ENCODE peak calls at places on chromosomes 5 and 9, in nine cellular contexts. One of them, this sample, is unnamed.

GRCh38 chr5:154355141-154355611 is 90.6 kb upstream of the SAP30L start:
- DNase-seq in iris pigment epithelial cell: no peak
- DNase-seq in CD8-positive, alpha-beta T cell: no peak
- DNase-seq in activated effector memory CD4-positive, alpha-beta T cell treated with Interleukin-2 at 50 U/mL for 16 hours: no peak
- DNase-seq in Right ventricle myocardium superior: peak; percentile 79
- DNase-seq in NCI-H1436: no peak
- DNase-seq in thyroid gland: no peak
- DNase-seq in tibial nerve: peak; percentile 56
- DNase-seq in MV-4-11: no peak
- DNase-seq in this sample: no peak

GRCh38 chr5:64295100-64295499 is 129.5 kb downstream of the RNF180 start:
- DNase-seq in CD8-positive, alpha-beta T cell: no peak
- DNase-seq in activated effector memory CD4-positive, alpha-beta T cell treated with Interleukin-2 at 50 U/mL for 16 hours: no peak
- DNase-seq in tibial nerve: no peak
- DNase-seq in thyroid gland: no peak
- DNase-seq in MV-4-11: no peak
- DNase-seq in Right ventricle myocardium superior: no peak
- DNase-seq in iris pigment epithelial cell: no peak
- DNase-seq in NCI-H1436: no peak
- DNase-seq in this sample: no peak

GRCh38 chr5:73278693-73279092 is 105.7 kb downstream of the TMEM174 start:
- DNase-seq in tibial nerve: no peak
- DNase-seq in MV-4-11: no peak
- DNase-seq in iris pigment epithelial cell: no peak
- DNase-seq in Right ventricle myocardium superior: no peak
- DNase-seq in CD8-positive, alpha-beta T cell: no peak
- DNase-seq in activated effector memory CD4-positive, alpha-beta T cell treated with Interleukin-2 at 50 U/mL for 16 hours: no peak
- DNase-seq in thyroid gland: peak; percentile 15
- DNase-seq in NCI-H1436: no peak
- DNase-seq in this sample: no peak

GRCh38 chr9:98944130-98945074 is 695 bp downstream of the COL15A1 start:
- DNase-seq in iris pigment epithelial cell: no peak
- DNase-seq in thyroid gland: no peak
- DNase-seq in Right ventricle myocardium superior: peak; percentile 58
- DNase-seq in NCI-H1436: no peak
- DNase-seq in CD8-positive, alpha-beta T cell: no peak
- DNase-seq in activated effector memory CD4-positive, alpha-beta T cell treated with Interleukin-2 at 50 U/mL for 16 hours: no peak
- DNase-seq in MV-4-11: peak; percentile 18
- DNase-seq in tibial nerve: no peak
- DNase-seq in this sample: peak; percentile 31

GRCh38 chr5:111668713-111669112 is 88.3 kb downstream of the NREP start:
- DNase-seq in thyroid gland: no peak
- DNase-seq in MV-4-11: no peak
- DNase-seq in activated effector memory CD4-positive, alpha-beta T cell treated with Interleukin-2 at 50 U/mL for 16 hours: no peak
- DNase-seq in tibial nerve: no peak
- DNase-seq in Right ventricle myocardium superior: no peak
- DNase-seq in CD8-positive, alpha-beta T cell: no peak
- DNase-seq in NCI-H1436: no peak
- DNase-seq in iris pigment epithelial cell: peak; percentile 56
- DNase-seq in this sample: peak; percentile 62

GRCh38 chr5:131609774-131610173 is 25.3 kb downstream of the RAPGEF6 start:
- DNase-seq in thyroid gland: no peak
- DNase-seq in tibial nerve: no peak
- DNase-seq in iris pigment epithelial cell: peak; percentile 47
- DNase-seq in NCI-H1436: no peak
- DNase-seq in CD8-positive, alpha-beta T cell: no peak
- DNase-seq in MV-4-11: no peak
- DNase-seq in activated effector memory CD4-positive, alpha-beta T cell treated with Interleukin-2 at 50 U/mL for 16 hours: no peak
- DNase-seq in Right ventricle myocardium superior: no peak
- DNase-seq in this sample: no peak

GRCh38 chr5:1512541-1513291 is 11.0 kb downstream of the LPCAT1 start:
- DNase-seq in CD8-positive, alpha-beta T cell: peak; percentile 4
- DNase-seq in activated effector memory CD4-positive, alpha-beta T cell treated with Interleukin-2 at 50 U/mL for 16 hours: no peak
- DNase-seq in NCI-H1436: no peak
- DNase-seq in iris pigment epithelial cell: no peak
- DNase-seq in Right ventricle myocardium superior: peak; percentile 24
- DNase-seq in MV-4-11: no peak
- DNase-seq in tibial nerve: no peak
- DNase-seq in thyroid gland: no peak
- DNase-seq in this sample: no peak

GRCh38 chr9:93996863-93997262 is 41.7 kb upstream of the BARX1 start:
- DNase-seq in CD8-positive, alpha-beta T cell: no peak
- DNase-seq in activated effector memory CD4-positive, alpha-beta T cell treated with Interleukin-2 at 50 U/mL for 16 hours: no peak
- DNase-seq in Right ventricle myocardium superior: no peak
- DNase-seq in NCI-H1436: no peak
- DNase-seq in tibial nerve: no peak
- DNase-seq in thyroid gland: no peak
- DNase-seq in iris pigment epithelial cell: peak; percentile 5
- DNase-seq in MV-4-11: no peak
- DNase-seq in this sample: peak; percentile 17